ENCODE peak calls at places on chromosomes 3 and 15, in five cellular contexts. V is Peyer's patch; Q is A549; X is left ventricle myocardium inferior; L is CD8-positive, alpha-beta T cell. E is an unnamed sample. For H3K4me1, the result is how much of the 10 kb centered on the place peaks cover.

GRCh38 chr3:166663194-166663593 is 716.9 kb downstream of the ZBBX start:
- DNase-seq in V (no peak), Q (no peak), L (no peak), X (no peak), E (no peak)

GRCh38 chr15:72319360-72319984 is 485 bp downstream of the CELF6 start:
- DNase-seq in V (peak), Q (peak), X (peak), L (peak), E (peak)

GRCh38 chr15:62403164-62403809 is 238.2 kb upstream of the C2CD4B start:
- DNase-seq in X (no peak), V (no peak), L (no peak), Q (no peak), E (no peak)

GRCh38 chr3:123080864-123081562 is 14.2 kb downstream of the PDIA5 start:
- DNase-seq in V (no peak), Q (no peak), L (no peak), X (no peak), E (no peak)

GRCh38 chr3:141680620-141681389 is 57.3 kb upstream of the RNF7 start:
- DNase-seq in X (peak), V (no peak), Q (no peak), L (no peak), E (no peak)

GRCh38 chr3:54780336-54780735 is 147.5 kb downstream of the LRTM1 start:
- DNase-seq in V (no peak), Q (no peak), X (no peak), L (no peak), E (no peak)

GRCh38 chr15:31387483-31388118 is 61.0 kb downstream of the KLF13 start:
- DNase-seq in Q (no peak), V (no peak), L (peak), X (peak), E (no peak)

GRCh38 chr3:87702600-87702999 is 356.2 kb downstream of the CGGBP1 start:
- DNase-seq in L (no peak), X (no peak), Q (no peak), V (no peak), E (no peak)

GRCh38 chr3:54138937-54139547 is 16.7 kb downstream of the CACNA2D3 start:
- DNase-seq in Q (no peak), L (no peak), X (no peak), V (no peak), E (no peak)

GRCh38 chr15:66042624-66043023 is 173.3 kb downstream of the RAB11A start:
- DNase-seq in V (no peak), L (no peak), Q (no peak), X (no peak), E (no peak)

GRCh38 chr3:100844063-100844936 is 135.0 kb downstream of the TFG start:
- DNase-seq in X (no peak), Q (no peak), V (no peak), L (no peak), E (no peak)

GRCh38 chr3:56915969-56916586 is 114.3 kb upstream of the ARHGEF3 start:
- DNase-seq in V (peak), X (peak), L (peak), Q (no peak), E (peak)

GRCh38 chr15:93321881-93322282 is 232.9 kb upstream of the RGMA start:
- DNase-seq in V (no peak), X (no peak), L (no peak), Q (no peak), E (no peak)

GRCh38 chr15:74199293-74199645 is 3.3 kb downstream of the STRA6 start:
- DNase-seq in Q (no peak), V (no peak), L (no peak), X (no peak), E (no peak)

GRCh38 chr15:83204697-83205096 is 2.9 kb downstream of the HDGFL3 start:
- DNase-seq in V (no peak), L (no peak), Q (no peak), X (no peak), E (no peak)

GRCh38 chr3:44890852-44891251 is 16.4 kb downstream of the TGM4 start:
- DNase-seq in Q (no peak), V (no peak), X (no peak), L (no peak), E (no peak)

GRCh38 chr3:132325103-132325606 is 7.9 kb downstream of the ACP3 start:
- DNase-seq in X (no peak), L (no peak), Q (no peak), V (no peak), E (no peak)

GRCh38 chr15:40310993-40311392 is 3.3 kb upstream of the PLCB2 start:
- DNase-seq in Q (no peak), X (no peak), L (no peak), V (no peak), E (no peak)

GRCh38 chr15:40307421-40308165 is at the start of gene PLCB2:
- DNase-seq in L (peak), Q (peak), X (peak), V (peak), E (peak)

GRCh38 chr15:40310001-40310959 is 2.5 kb upstream of the PLCB2 start:
- DNase-seq in L (peak), Q (peak), X (peak), V (peak), E (peak)

GRCh38 chr15:40308844-40309189 is 1.1 kb upstream of the PLCB2 start:
- DNase-seq in Q (no peak), X (no peak), L (peak), V (peak), E (no peak)

GRCh38 chr15:40309344-40309862 is 1.7 kb upstream of the PLCB2 start:
- DNase-seq in X (no peak), L (no peak), V (no peak), Q (no peak), E (no peak)
- H3K4me1 ChIP-seq in X (under half), L (under half), V (under half), Q (under half), E (under half)

GRCh38 chr3:178059836-178060235 is 476.4 kb upstream of the KCNMB2 start:
- DNase-seq in Q (no peak), V (no peak), X (no peak), L (no peak), E (no peak)
- H3K27ac ChIP-seq in Q (no peak), V (peak), X (peak), L (no peak), E (no peak)

GRCh38 chr15:67481680-67482079 is 39.3 kb upstream of the C15orf61 start:
- DNase-seq in Q (no peak), L (no peak), V (no peak), X (no peak), E (no peak)
- H3K4me1 ChIP-seq in Q (under half), L (under half), V (under half), X (under half), E (under half)

DNA sequence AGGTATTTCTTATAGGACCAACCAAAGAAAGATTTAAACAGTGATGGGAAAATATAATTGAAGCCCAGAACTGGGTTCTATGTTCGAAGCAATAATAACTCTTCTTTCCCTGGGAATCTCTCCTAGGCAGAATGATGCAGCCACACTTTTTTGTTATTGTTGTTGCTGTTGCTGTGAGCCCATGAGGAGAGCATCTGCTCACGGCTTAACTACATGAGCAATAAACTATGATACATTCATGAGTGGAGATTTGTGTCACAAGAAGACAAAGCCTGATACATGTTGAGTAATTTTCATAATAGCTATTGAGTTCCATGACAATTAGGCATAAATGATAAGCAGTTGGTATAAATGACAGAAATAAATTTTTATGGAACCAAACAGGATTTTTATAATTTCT is 80.5 kb downstream of the CRTC3 start:
- DNase-seq in X (no peak), L (no peak), V (no peak), Q (no peak), E (no peak)
- H3K27ac ChIP-seq in X (peak), L (no peak), V (peak), Q (no peak), E (no peak)

GRCh38 chr3:181081930-181082329 is 92.4 kb upstream of the DNAJC19 start:
- DNase-seq in Q (no peak), V (no peak), X (no peak), L (no peak), E (no peak)

DNA sequence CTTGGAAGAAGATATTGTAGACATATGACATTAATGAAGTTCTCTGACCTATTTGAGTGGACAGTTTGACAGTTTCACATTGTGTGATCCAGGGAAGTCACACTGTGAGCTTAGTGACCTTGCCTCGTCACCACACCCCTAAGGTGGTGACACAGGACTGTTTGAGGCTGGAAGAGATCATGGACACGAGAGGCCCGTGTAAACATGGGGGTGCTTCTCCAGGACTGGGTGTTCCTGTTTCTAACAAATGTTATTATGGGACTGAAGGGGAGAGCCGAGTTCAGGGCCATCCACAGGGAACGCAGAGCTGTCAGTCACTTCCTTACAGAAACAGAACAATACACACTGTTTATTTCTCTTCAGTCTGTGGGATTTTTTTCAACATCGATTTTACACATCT is 96.5 kb upstream of the DNAJC19 start:
- DNase-seq in L (no peak), X (peak), V (no peak), Q (no peak), E (no peak)
- H3K4me1 ChIP-seq in L (under half), X (under half), V (under half), Q (under half), E (under half)

GRCh38 chr3:185807455-185808068 is 17.3 kb downstream of the IGF2BP2 start:
- DNase-seq in L (no peak), Q (no peak), X (no peak), V (no peak), E (no peak)
- H3K27ac ChIP-seq in L (no peak), Q (no peak), X (no peak), V (no peak), E (no peak)

E was measured in CD4-positive, CD25-positive, alpha-beta regulatory T cell.